ENCODE peak calls at places on chromosome 14, in seven cellular contexts. S is neural crest cell; B is NCI-H1436; N is stimulated activated CD4-positive, alpha-beta T cell treated with anti-CD3 and anti-CD28 coated beads, Interleukin-4, amount 100 ng/mL, for 4 hours; F is SW480; H is mesothelial cell of epicardium; P is endodermal cell. C is an unnamed sample.

GRCh38 chr14:100076133-100076532 is 10.9 kb downstream of the EVL start:
- DNase-seq in B (no peak), N (peak), H (no peak), S (no peak), F (peak), P (peak), C (no peak)

GRCh38 chr14:95331708-95332408 is 12.2 kb upstream of the CLMN start:
- DNase-seq in S (no peak), B (no peak), P (peak), N (no peak), F (no peak), H (no peak), C (no peak)

GRCh38 chr14:104800600-104801283 is at the start of gene ZBTB42:
- DNase-seq in N (peak), S (no peak), F (peak), B (peak), P (peak), H (peak), C (peak)

GRCh38 chr14:77120771-77121743 is 20.5 kb downstream of the ZDHHC22 start:
- DNase-seq in F (no peak), S (no peak), N (no peak), H (no peak), P (peak), B (no peak), C (peak)

GRCh38 chr14:51028851-51029754 is 65.8 kb downstream of the TRIM9 start:
- DNase-seq in S (no peak), B (no peak), H (no peak), N (no peak), P (no peak), F (no peak), C (no peak)

GRCh38 chr14:20697273-20698017 is 8.9 kb downstream of the ANG start:
- DNase-seq in P (peak), H (peak), B (peak), S (peak), F (peak), N (peak), C (no peak)

GRCh38 chr14:103545219-103545914 is 16.4 kb downstream of the TRMT61A start:
- DNase-seq in B (no peak), H (no peak), P (no peak), F (no peak), N (no peak), S (no peak), C (no peak)

GRCh38 chr14:95250126-95250824 is 69.4 kb downstream of the CLMN start:
- DNase-seq in N (no peak), H (no peak), B (no peak), S (no peak), P (no peak), F (no peak), C (no peak)

GRCh38 chr14:96635850-96636249 is 133.7 kb downstream of the PAPOLA start:
- DNase-seq in N (no peak), P (no peak), H (no peak), F (no peak), B (no peak), S (no peak), C (no peak)

GRCh38 chr14:64708148-64709004 is 4.2 kb downstream of the PLEKHG3 start:
- DNase-seq in S (no peak), H (no peak), F (peak), B (no peak), P (peak), N (no peak), C (no peak)

GRCh38 chr14:97266653-97267052 is 469.5 kb downstream of the VRK1 start:
- DNase-seq in S (no peak), H (no peak), P (peak), F (peak), N (no peak), B (no peak), C (no peak)

GRCh38 chr14:32905052-32905451 is 33.6 kb upstream of the NPAS3 start:
- DNase-seq in P (no peak), S (no peak), B (no peak), H (no peak), F (no peak), N (no peak), C (no peak)

GRCh38 chr14:72636094-72636493 is 257.8 kb downstream of the DPF3 start:
- DNase-seq in P (no peak), S (no peak), H (no peak), F (no peak), B (no peak), N (no peak), C (no peak)

GRCh38 chr14:52391866-52392600 is 77.9 kb downstream of the PTGER2 start:
- DNase-seq in H (no peak), P (no peak), S (no peak), F (peak), B (no peak), N (no peak), C (no peak)

GRCh38 chr14:104433401-104434213 is 146.0 kb upstream of the C14orf180 start:
- DNase-seq in H (peak), S (no peak), N (no peak), B (no peak), F (no peak), P (peak), C (no peak)

GRCh38 chr14:24282736-24283135 is 11.3 kb upstream of the RABGGTA start:
- DNase-seq in B (no peak), S (no peak), F (no peak), P (no peak), N (no peak), H (no peak), C (no peak)

GRCh38 chr14:103109789-103110415 is 13.4 kb upstream of the TNFAIP2 start:
- DNase-seq in F (peak), P (peak), B (no peak), N (no peak), H (no peak), S (no peak), C (no peak)

GRCh38 chr14:105026789-105027563 is 6.1 kb upstream of the CDCA4 start:
- DNase-seq in S (no peak), H (no peak), N (no peak), F (peak), B (no peak), P (no peak), C (no peak)

GRCh38 chr14:32075636-32076277 is 1.3 kb upstream of the ARHGAP5 start:
- DNase-seq in H (peak), N (no peak), B (no peak), P (no peak), F (peak), S (no peak), C (no peak)

GRCh38 chr14:56131865-56132830 is 13.9 kb downstream of the PELI2 start:
- DNase-seq in F (no peak), N (no peak), S (no peak), H (no peak), P (no peak), B (no peak), C (peak)

GRCh38 chr14:77950371-77950770 is 150.5 kb downstream of the ADCK1 start:
- DNase-seq in N (no peak), S (no peak), P (no peak), H (no peak), B (no peak), F (no peak), C (no peak)

GRCh38 chr14:55816225-55816624 is 236.2 kb downstream of the KTN1 start:
- DNase-seq in N (no peak), H (no peak), F (no peak), B (no peak), P (no peak), S (no peak), C (no peak)